ENCODE peak calls at places on chromosomes 1 and 21, in seven cellular contexts. K, M, X, O, E, D and F are unnamed samples.

GRCh38 chr1:35564037-35564883 is 6.7 kb downstream of the NCDN start:
- DNase-seq in K (peak), M (peak), X (peak), O (peak), E (peak), D (peak), F (peak)

GRCh38 chr21:46368533-46369285 is 44.8 kb downstream of the PCNT start:
- DNase-seq in K (no peak), M (no peak), X (no peak), O (no peak), E (no peak), D (no peak), F (no peak)

GRCh38 chr1:192512426-192513125 is 63.0 kb upstream of the RGS1 start:
- DNase-seq in K (peak), M (no peak), X (no peak), O (peak), E (no peak), D (no peak), F (no peak)

GRCh38 chr1:13762642-13763041 is 62.7 kb downstream of the PRDM2 start:
- DNase-seq in K (no peak), M (no peak), X (no peak), O (no peak), E (no peak), D (no peak), F (no peak)

GRCh38 chr1:119209943-119210342 is 69.5 kb upstream of the WARS2 start:
- DNase-seq in K (no peak), M (no peak), X (no peak), O (no peak), E (no peak), D (no peak), F (no peak)

GRCh38 chr1:156113263-156114004 is 1.1 kb upstream of the LMNA start:
- DNase-seq in K (no peak), M (no peak), X (no peak), O (no peak), E (no peak), D (no peak), F (no peak)

GRCh38 chr1:235295902-235296350 is 32.1 kb downstream of the ARID4B start:
- DNase-seq in K (no peak), M (no peak), X (peak), O (peak), E (no peak), D (no peak), F (peak)

GRCh38 chr21:45420623-45421041 is 15.7 kb downstream of the COL18A1 start:
- DNase-seq in K (no peak), M (no peak), X (no peak), O (no peak), E (no peak), D (no peak), F (no peak)

GRCh38 chr21:37620401-37620800 is 253.8 kb downstream of the DYRK1A start:
- DNase-seq in K (no peak), M (no peak), X (no peak), O (no peak), E (no peak), D (no peak), F (no peak)

GRCh38 chr1:93617670-93618488 is 63.8 kb downstream of the BCAR3 start:
- DNase-seq in K (peak), M (no peak), X (no peak), O (no peak), E (no peak), D (no peak), F (no peak)

GRCh38 chr1:100474838-100475237 is 63.1 kb upstream of the GPR88 start:
- DNase-seq in K (no peak), M (no peak), X (no peak), O (no peak), E (no peak), D (no peak), F (peak)

GRCh38 chr1:14602131-14602530 is 3.6 kb downstream of the KAZN start:
- DNase-seq in K (no peak), M (no peak), X (no peak), O (no peak), E (no peak), D (no peak), F (no peak)

GRCh38 chr21:16310191-16310590 is 580.4 kb downstream of the USP25 start:
- DNase-seq in K (peak), M (no peak), X (no peak), O (no peak), E (no peak), D (no peak), F (no peak)
- H2BK5ac ChIP-seq in K (no peak), M (no peak), X (no peak), O (no peak), E (no peak), D (no peak), F (no peak)

DNA sequence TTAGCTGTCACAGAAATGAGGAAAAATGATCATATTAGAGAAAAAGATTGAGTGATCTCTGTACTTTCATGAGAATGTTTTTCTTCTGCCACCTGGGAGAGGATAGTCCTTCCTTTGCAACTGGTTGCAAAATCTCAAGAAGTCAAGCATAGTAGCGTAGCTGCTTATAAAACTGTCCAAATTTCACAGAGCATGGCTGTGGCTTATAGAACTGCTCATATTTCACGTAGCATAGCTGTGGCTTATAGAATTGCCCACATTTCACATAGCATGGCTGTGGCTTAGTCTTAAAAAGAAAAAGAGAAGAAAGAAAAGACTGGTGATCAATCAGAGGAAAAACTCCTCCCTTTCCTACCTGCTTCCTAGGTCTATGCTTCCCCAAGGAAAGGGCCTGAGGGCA is 329.5 kb downstream of the SIPA1L2 start:
- DNase-seq in K (no peak), M (no peak), X (no peak), O (no peak), E (no peak), D (no peak), F (no peak)
- H2BK5ac ChIP-seq in K (no peak), M (no peak), X (no peak), O (no peak), E (no peak), D (no peak), F (no peak)

GRCh38 chr1:80594013-80594412 is 1206.7 kb upstream of the ADGRL2 start:
- DNase-seq in K (no peak), M (no peak), X (peak), O (no peak), E (no peak), D (no peak), F (no peak)
- H2BK5ac ChIP-seq in K (no peak), M (no peak), X (peak), O (no peak), E (no peak), D (no peak), F (no peak)

GRCh38 chr1:157457279-157457678 is 95.0 kb downstream of the FCRL5 start:
- DNase-seq in K (no peak), M (no peak), X (no peak), O (no peak), E (no peak), D (no peak), F (no peak)
- H2BK5ac ChIP-seq in K (no peak), M (no peak), X (no peak), O (no peak), E (no peak), D (no peak), F (no peak)

DNA sequence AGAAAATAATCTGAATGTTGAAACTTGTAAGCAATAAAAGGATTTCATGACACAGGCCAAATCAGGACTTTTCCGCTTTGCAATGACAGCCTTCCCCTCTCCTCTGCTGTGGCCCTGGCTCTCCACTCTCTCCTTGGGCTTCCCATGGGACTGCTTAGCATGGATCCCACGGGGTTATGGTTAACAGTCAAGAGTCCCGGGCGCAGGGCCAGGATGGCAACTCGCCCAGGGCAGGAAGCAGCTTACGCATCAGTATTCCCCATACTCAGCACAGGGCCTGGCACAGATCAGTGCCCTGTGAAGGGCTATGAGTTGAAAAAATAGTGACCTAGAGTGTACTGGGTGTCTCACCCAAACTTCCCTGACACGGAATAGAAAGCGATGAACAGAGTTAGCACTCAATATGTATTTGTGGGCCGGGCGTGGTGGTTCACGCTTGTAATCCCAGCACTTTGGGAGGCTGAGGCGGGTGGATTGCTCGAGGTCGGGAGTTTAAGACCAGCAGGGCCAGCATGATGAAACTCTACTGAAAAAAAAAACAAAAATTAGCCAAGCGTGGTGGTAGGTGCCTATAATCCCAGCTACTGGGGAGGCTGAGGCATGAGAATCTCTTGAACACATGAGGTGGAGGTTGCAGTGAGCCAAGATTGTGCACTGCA is 29.1 kb upstream of the GRHL3 start:
- DNase-seq in K (no peak), M (no peak), X (no peak), O (peak), E (no peak), D (no peak), F (peak)
- H2BK5ac ChIP-seq in K (no peak), M (no peak), X (no peak), O (no peak), E (no peak), D (no peak), F (no peak)

GRCh38 chr1:65114312-65114711 is 33.7 kb upstream of the AK4 start:
- DNase-seq in K (no peak), M (no peak), X (no peak), O (no peak), E (no peak), D (no peak), F (no peak)

GRCh38 chr1:65119951-65120350 is 28.1 kb upstream of the AK4 start:
- DNase-seq in K (peak), M (no peak), X (no peak), O (no peak), E (no peak), D (no peak), F (peak)
- H2BK5ac ChIP-seq in K (no peak), M (no peak), X (no peak), O (no peak), E (no peak), D (no peak), F (no peak)

GRCh38 chr1:206867716-206868115 is 2.3 kb downstream of the IL20 start:
- DNase-seq in K (no peak), M (no peak), X (no peak), O (no peak), E (no peak), D (no peak), F (no peak)

GRCh38 chr1:206875752-206876380 is 10.4 kb downstream of the IL20 start:
- DNase-seq in K (no peak), M (no peak), X (no peak), O (no peak), E (no peak), D (no peak), F (no peak)

GRCh38 chr1:206878456-206878855 is 13.0 kb downstream of the IL20 start:
- DNase-seq in K (peak), M (no peak), X (no peak), O (no peak), E (no peak), D (no peak), F (no peak)

GRCh38 chr1:206872139-206872538 is 6.7 kb downstream of the IL20 start:
- DNase-seq in K (no peak), M (no peak), X (no peak), O (peak), E (no peak), D (no peak), F (no peak)

DNA sequence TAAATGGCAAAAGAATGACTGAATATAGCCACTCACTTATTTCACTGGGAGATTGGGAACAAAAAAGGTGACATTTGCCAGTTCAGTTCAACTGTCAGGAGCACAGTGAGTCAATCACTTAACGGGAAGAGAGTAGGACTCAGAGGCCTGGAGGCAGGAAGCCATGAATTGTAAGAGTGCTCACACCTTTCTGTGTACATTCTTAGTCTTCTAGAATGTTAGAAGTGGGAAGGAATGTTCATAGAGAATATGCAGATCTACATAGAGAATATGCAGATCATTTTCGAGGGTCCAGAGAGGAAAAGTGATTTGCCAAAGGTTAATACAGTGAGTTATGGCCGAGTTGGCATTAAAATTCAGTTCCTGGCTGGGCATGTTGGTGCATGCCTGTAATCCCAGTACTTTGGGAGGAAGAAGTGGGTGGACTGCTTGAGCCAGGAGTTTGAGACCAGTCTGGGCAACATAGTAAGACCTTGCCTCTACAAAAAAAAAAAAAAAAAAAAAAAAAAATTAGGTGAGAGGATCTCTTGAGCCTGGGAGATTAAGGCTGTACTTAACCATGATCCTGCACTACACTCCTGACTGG is 8.3 kb downstream of the IL20 start:
- DNase-seq in K (no peak), M (no peak), X (no peak), O (no peak), E (no peak), D (no peak), F (no peak)
- H2BK5ac ChIP-seq in K (no peak), M (no peak), X (no peak), O (no peak), E (no peak), D (no peak), F (peak)

GRCh38 chr1:210465150-210465549 is 136.4 kb downstream of the HHAT start:
- DNase-seq in K (no peak), M (no peak), X (no peak), O (no peak), E (no peak), D (no peak), F (no peak)
- H2BK5ac ChIP-seq in K (no peak), M (no peak), X (no peak), O (no peak), E (no peak), D (no peak), F (no peak)

DNA sequence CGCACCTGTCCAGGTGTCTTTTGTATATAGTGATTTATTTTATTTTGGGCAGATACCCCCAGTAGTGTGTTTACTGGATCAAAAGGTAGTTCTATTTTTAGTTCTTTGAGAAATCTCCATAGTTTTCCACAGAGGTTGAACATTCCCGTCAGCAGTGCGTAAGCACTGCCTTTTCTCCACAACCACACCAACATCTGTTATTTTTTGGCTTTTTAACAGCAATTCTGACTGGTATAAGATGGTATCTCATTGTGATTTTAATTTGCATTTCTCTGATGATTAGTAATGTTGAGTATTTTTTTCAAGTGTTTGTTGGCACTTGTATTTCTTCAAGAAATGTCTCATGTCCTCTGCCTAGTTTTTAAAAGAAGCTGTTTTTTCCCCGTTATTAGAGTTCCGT is 39.2 kb downstream of the FOXJ3 start:
- DNase-seq in K (no peak), M (no peak), X (no peak), O (no peak), E (no peak), D (no peak), F (no peak)
- H2BK5ac ChIP-seq in K (no peak), M (no peak), X (no peak), O (no peak), E (no peak), D (no peak), F (no peak)

DNA sequence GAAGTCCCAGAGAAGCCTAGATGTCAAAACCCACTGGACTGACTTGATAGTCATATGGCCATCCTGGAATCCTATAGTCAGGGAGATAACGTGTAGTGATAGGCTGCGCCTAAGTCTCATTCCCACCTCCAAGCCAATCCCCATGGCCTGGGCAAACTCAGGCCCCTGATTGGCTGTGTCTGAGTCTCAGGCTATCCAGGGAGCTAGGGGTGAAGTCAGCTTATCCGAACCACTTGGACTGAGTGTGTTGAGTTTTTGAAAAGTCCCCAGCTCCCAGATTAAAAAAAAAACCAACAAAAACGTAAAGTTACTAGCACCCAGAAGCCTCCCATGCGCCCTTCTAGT is 51.6 kb downstream of the PIK3CD start:
- DNase-seq in K (no peak), M (no peak), X (no peak), O (no peak), E (no peak), D (no peak), F (no peak)
- H2BK5ac ChIP-seq in K (no peak), M (no peak), X (no peak), O (no peak), E (no peak), D (no peak), F (no peak)